ENCODE peak calls at places on chromosome 6, in five cellular contexts. One of them, this sample, is unnamed.

GRCh38 chr6:5205877-5206840 is 54.6 kb downstream of the LYRM4 start:
- DNase-seq in globus pallidus: peak
- DNase-seq in HFF-Myc: no peak
- DNase-seq in activated T-cell treated with anti-CD3 and anti-CD28 coated beads for 24 hours: no peak
- DNase-seq in adrenal gland: peak
- DNase-seq in this sample: peak

GRCh38 chr6:165834613-165835259 is 171.7 kb upstream of the PDE10A start:
- DNase-seq in globus pallidus: peak
- DNase-seq in HFF-Myc: no peak
- DNase-seq in activated T-cell treated with anti-CD3 and anti-CD28 coated beads for 24 hours: no peak
- DNase-seq in adrenal gland: peak
- DNase-seq in this sample: no peak

GRCh38 chr6:117907600-117908245 is 659 bp downstream of the SLC35F1 start:
- DNase-seq in globus pallidus: peak
- DNase-seq in HFF-Myc: no peak
- DNase-seq in activated T-cell treated with anti-CD3 and anti-CD28 coated beads for 24 hours: no peak
- DNase-seq in adrenal gland: peak
- DNase-seq in this sample: peak

GRCh38 chr6:36755435-36756348 is 58.1 kb downstream of the RAB44 start:
- DNase-seq in globus pallidus: no peak
- DNase-seq in HFF-Myc: no peak
- DNase-seq in activated T-cell treated with anti-CD3 and anti-CD28 coated beads for 24 hours: peak
- DNase-seq in adrenal gland: peak
- DNase-seq in this sample: peak

GRCh38 chr6:132730560-132730959 is 16.7 kb upstream of the VNN1 start:
- DNase-seq in globus pallidus: no peak
- DNase-seq in HFF-Myc: no peak
- DNase-seq in activated T-cell treated with anti-CD3 and anti-CD28 coated beads for 24 hours: no peak
- DNase-seq in adrenal gland: no peak
- DNase-seq in this sample: no peak

GRCh38 chr6:154683756-154684523 is 49.3 kb upstream of the SCAF8 start:
- DNase-seq in globus pallidus: peak
- DNase-seq in HFF-Myc: peak
- DNase-seq in activated T-cell treated with anti-CD3 and anti-CD28 coated beads for 24 hours: no peak
- DNase-seq in adrenal gland: no peak
- DNase-seq in this sample: peak

GRCh38 chr6:166627875-166628849 is 1.1 kb upstream of the RPS6KA2 start:
- DNase-seq in globus pallidus: peak
- DNase-seq in HFF-Myc: no peak
- DNase-seq in activated T-cell treated with anti-CD3 and anti-CD28 coated beads for 24 hours: peak
- DNase-seq in adrenal gland: peak
- DNase-seq in this sample: peak

GRCh38 chr6:12203001-12203400 is 87.2 kb upstream of the EDN1 start:
- DNase-seq in globus pallidus: no peak
- DNase-seq in HFF-Myc: no peak
- DNase-seq in activated T-cell treated with anti-CD3 and anti-CD28 coated beads for 24 hours: no peak
- DNase-seq in adrenal gland: no peak
- DNase-seq in this sample: peak

GRCh38 chr6:159943101-159943632 is 25.7 kb upstream of the IGF2R start:
- DNase-seq in globus pallidus: no peak
- DNase-seq in HFF-Myc: no peak
- DNase-seq in activated T-cell treated with anti-CD3 and anti-CD28 coated beads for 24 hours: no peak
- DNase-seq in adrenal gland: peak
- DNase-seq in this sample: no peak

GRCh38 chr6:100099189-100100074 is 105.4 kb upstream of the MCHR2 start:
- DNase-seq in globus pallidus: peak
- DNase-seq in HFF-Myc: no peak
- DNase-seq in activated T-cell treated with anti-CD3 and anti-CD28 coated beads for 24 hours: no peak
- DNase-seq in adrenal gland: no peak
- DNase-seq in this sample: peak

GRCh38 chr6:37785002-37785687 is 34.4 kb upstream of the ZFAND3 start:
- DNase-seq in globus pallidus: no peak
- DNase-seq in HFF-Myc: no peak
- DNase-seq in activated T-cell treated with anti-CD3 and anti-CD28 coated beads for 24 hours: no peak
- DNase-seq in adrenal gland: no peak
- DNase-seq in this sample: no peak

GRCh38 chr6:17233531-17233930 is 47.6 kb upstream of the RBM24 start:
- DNase-seq in globus pallidus: no peak
- DNase-seq in HFF-Myc: peak
- DNase-seq in activated T-cell treated with anti-CD3 and anti-CD28 coated beads for 24 hours: no peak
- DNase-seq in adrenal gland: no peak
- DNase-seq in this sample: no peak

GRCh38 chr6:40804905-40805304 is 217.7 kb upstream of the LRFN2 start:
- DNase-seq in globus pallidus: no peak
- DNase-seq in HFF-Myc: no peak
- DNase-seq in activated T-cell treated with anti-CD3 and anti-CD28 coated beads for 24 hours: no peak
- DNase-seq in adrenal gland: no peak
- DNase-seq in this sample: no peak

GRCh38 chr6:18561006-18561750 is 174.0 kb downstream of the RNF144B start:
- DNase-seq in globus pallidus: no peak
- DNase-seq in HFF-Myc: no peak
- DNase-seq in activated T-cell treated with anti-CD3 and anti-CD28 coated beads for 24 hours: no peak
- DNase-seq in adrenal gland: no peak
- DNase-seq in this sample: no peak

GRCh38 chr6:167742719-167743303 is 83.9 kb upstream of the AFDN start:
- DNase-seq in globus pallidus: no peak
- DNase-seq in HFF-Myc: no peak
- DNase-seq in activated T-cell treated with anti-CD3 and anti-CD28 coated beads for 24 hours: no peak
- DNase-seq in adrenal gland: no peak
- DNase-seq in this sample: no peak

GRCh38 chr6:63023726-63024125 is 187.5 kb upstream of the FKBP1C start:
- DNase-seq in globus pallidus: no peak
- DNase-seq in HFF-Myc: no peak
- DNase-seq in activated T-cell treated with anti-CD3 and anti-CD28 coated beads for 24 hours: no peak
- DNase-seq in adrenal gland: no peak
- DNase-seq in this sample: no peak

GRCh38 chr6:43978473-43979360 is 148.5 kb downstream of the MRPL14 start:
- DNase-seq in globus pallidus: no peak
- DNase-seq in HFF-Myc: no peak
- DNase-seq in activated T-cell treated with anti-CD3 and anti-CD28 coated beads for 24 hours: no peak
- DNase-seq in adrenal gland: peak
- DNase-seq in this sample: no peak

GRCh38 chr6:114240800-114241199 is 102.0 kb downstream of the HS3ST5 start:
- DNase-seq in globus pallidus: no peak
- DNase-seq in HFF-Myc: no peak
- DNase-seq in activated T-cell treated with anti-CD3 and anti-CD28 coated beads for 24 hours: no peak
- DNase-seq in adrenal gland: no peak
- DNase-seq in this sample: no peak

GRCh38 chr6:16705403-16705993 is 55.8 kb downstream of the ATXN1 start:
- DNase-seq in globus pallidus: no peak
- DNase-seq in HFF-Myc: no peak
- DNase-seq in activated T-cell treated with anti-CD3 and anti-CD28 coated beads for 24 hours: no peak
- DNase-seq in adrenal gland: no peak
- DNase-seq in this sample: no peak

GRCh38 chr6:71419217-71419953 is 130.8 kb downstream of the OGFRL1 start:
- DNase-seq in globus pallidus: no peak
- DNase-seq in HFF-Myc: no peak
- DNase-seq in activated T-cell treated with anti-CD3 and anti-CD28 coated beads for 24 hours: no peak
- DNase-seq in adrenal gland: no peak
- DNase-seq in this sample: peak